ENCODE peak calls at places on chromosomes 11 and 22, in nine cellular contexts. J, E, R, I, Y, K, V, Z and S are unnamed samples.

GRCh38 chr11:72736452-72737069 is 15.6 kb downstream of the ARAP1 start:
- DNase-seq in R (peak), Y (peak), J (peak), V (no peak), E (peak), K (no peak), Z (peak), I (peak), S (no peak)

GRCh38 chr22:37355174-37355573 is 72.1 kb downstream of the ELFN2 start:
- DNase-seq in K (no peak), V (no peak), E (no peak), Y (no peak), R (no peak), I (no peak), Z (no peak), J (no peak), S (no peak)

GRCh38 chr22:30694638-30695350 is at the start of gene OSBP2:
- DNase-seq in I (peak), J (no peak), E (peak), K (no peak), R (peak), Z (peak), Y (peak), V (no peak), S (no peak)

GRCh38 chr11:82775736-82776346 is 42.2 kb upstream of the FAM181B start:
- DNase-seq in K (no peak), Z (no peak), V (no peak), R (no peak), J (peak), E (no peak), I (peak), Y (no peak), S (no peak)

GRCh38 chr11:123478352-123478986 is 48.4 kb downstream of the GRAMD1B start:
- DNase-seq in Z (peak), Y (no peak), V (no peak), I (peak), R (peak), J (peak), K (no peak), E (peak), S (no peak)

GRCh38 chr11:90392692-90393091 is 169.8 kb upstream of the CHORDC1 start:
- DNase-seq in Z (no peak), K (no peak), V (no peak), Y (no peak), R (no peak), E (no peak), J (no peak), I (no peak), S (no peak)

GRCh38 chr22:46879083-46879482 is 116.6 kb downstream of the TBC1D22A start:
- DNase-seq in Z (no peak), J (peak), K (no peak), Y (no peak), E (no peak), V (no peak), I (no peak), R (no peak), S (no peak)

GRCh38 chr11:9693801-9694553 is 30.1 kb downstream of the SWAP70 start:
- DNase-seq in J (no peak), Z (no peak), I (no peak), K (no peak), Y (no peak), V (no peak), E (no peak), R (no peak), S (no peak)

DNA sequence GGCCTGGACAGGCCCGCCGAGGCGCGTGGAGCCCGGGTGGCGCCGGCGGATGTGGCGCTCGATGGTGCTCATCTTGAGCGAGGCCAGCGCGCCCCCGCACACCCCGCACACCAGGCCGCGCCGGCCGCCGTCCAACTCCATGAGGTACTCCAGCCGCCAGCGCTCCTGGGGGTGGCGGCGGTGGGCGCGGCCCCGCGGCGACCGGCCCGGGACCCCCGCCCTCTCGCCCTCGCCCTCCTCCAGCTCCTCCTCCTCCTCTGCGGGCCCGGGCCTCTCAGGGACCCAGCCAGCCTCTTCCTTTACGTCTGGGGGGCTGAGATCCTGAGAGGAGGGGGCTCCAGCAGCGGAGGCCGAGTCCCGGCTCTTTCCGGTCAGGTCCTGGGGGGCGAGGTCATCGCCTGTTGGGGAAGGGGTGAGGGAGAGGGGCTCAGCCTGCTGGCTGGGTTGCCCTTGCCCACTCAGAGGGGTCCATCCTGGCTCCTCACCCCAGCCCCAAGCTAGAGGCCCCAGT is 4.3 kb downstream of the ZFTA start:
- DNase-seq in E (no peak), R (no peak), I (no peak), K (no peak), J (no peak), Z (no peak), V (no peak), Y (no peak), S (no peak)
- H3K27ac ChIP-seq in E (no peak), R (no peak), I (no peak), K (peak), J (no peak), Z (peak), V (no peak), Y (peak), S (peak)

DNA sequence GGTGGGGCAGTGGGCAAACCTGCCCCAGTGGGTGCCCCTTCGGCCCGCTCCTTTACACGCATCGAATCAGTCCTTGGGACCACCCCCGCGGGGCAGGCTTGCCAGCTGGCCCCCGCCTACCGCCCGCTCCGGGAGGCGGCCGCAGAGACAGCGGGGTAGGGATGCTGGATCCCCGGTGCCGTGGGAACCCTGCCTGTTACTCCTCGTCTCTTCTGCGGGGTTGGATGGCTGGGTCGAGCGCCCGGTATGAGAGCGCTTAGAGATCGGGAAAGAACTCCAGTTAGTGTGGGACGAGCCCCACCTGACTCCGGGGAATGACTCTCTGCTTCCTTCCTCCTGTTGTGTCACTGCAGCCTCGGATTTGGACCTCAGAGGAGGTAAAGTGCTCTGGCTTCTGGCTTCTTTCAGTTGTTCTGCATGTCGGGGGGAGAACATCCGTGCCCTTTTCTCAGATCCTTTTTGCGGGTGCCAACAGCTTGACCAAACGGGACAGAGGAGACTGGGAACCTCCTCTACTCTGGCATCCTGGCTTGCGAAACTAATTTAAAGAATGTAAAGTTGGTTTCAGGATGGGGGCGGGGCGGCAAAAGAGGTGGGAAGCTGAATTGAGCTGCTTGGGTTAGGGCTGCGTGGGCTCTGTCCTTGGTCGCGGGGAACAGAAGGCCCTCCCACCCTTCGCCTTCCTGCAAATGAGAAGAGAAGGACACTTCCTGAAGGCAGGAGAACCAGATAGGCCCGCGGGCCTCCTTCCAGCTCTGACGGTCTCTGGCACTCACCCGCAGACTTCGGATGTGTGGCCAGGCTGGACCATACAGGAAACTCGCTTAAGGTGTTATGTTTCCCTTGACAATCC is 915 bp downstream of the LAYN start:
- DNase-seq in Z (peak), Y (peak), V (no peak), I (no peak), R (peak), E (no peak), K (peak), J (peak), S (no peak)
- H3K27ac ChIP-seq in Z (peak), Y (peak), V (peak), I (no peak), R (peak), E (peak), K (peak), J (peak), S (peak)

GRCh38 chr11:87292598-87292997 is 254.9 kb downstream of the TMEM135 start:
- DNase-seq in I (no peak), Z (no peak), Y (no peak), V (no peak), R (no peak), K (no peak), J (no peak), E (no peak), S (no peak)

GRCh38 chr11:87286338-87286737 is 248.6 kb downstream of the TMEM135 start:
- DNase-seq in R (no peak), E (no peak), Y (no peak), J (no peak), I (no peak), Z (no peak), V (no peak), K (no peak), S (no peak)

GRCh38 chr11:87295237-87295636 is 257.5 kb downstream of the TMEM135 start:
- DNase-seq in J (no peak), R (no peak), K (no peak), I (no peak), Z (no peak), E (no peak), Y (no peak), V (no peak), S (no peak)

GRCh38 chr11:87290304-87290922 is 252.7 kb downstream of the TMEM135 start:
- DNase-seq in J (peak), Y (no peak), E (no peak), Z (no peak), V (no peak), I (no peak), K (no peak), R (no peak), S (no peak)
- H3K27ac ChIP-seq in J (no peak), Y (no peak), E (no peak), Z (no peak), V (no peak), I (no peak), K (no peak), R (no peak), S (no peak)

GRCh38 chr11:112229159-112229558 is 2.9 kb downstream of the PTS start:
- DNase-seq in K (no peak), I (no peak), E (no peak), Z (no peak), R (no peak), J (no peak), Y (no peak), V (no peak), S (no peak)

GRCh38 chr11:112227002-112227401 is 774 bp downstream of the PTS start:
- DNase-seq in V (no peak), I (no peak), Z (no peak), J (peak), R (no peak), Y (no peak), K (no peak), E (no peak), S (no peak)

GRCh38 chr11:112228706-112229105 is 2.5 kb downstream of the PTS start:
- DNase-seq in V (no peak), E (no peak), Z (no peak), K (no peak), J (no peak), R (no peak), I (no peak), Y (no peak), S (no peak)

GRCh38 chr11:112226062-112226921 is at the start of gene PTS:
- DNase-seq in E (peak), Y (peak), V (peak), K (peak), R (peak), J (peak), Z (peak), I (peak), S (peak)

GRCh38 chr11:112227471-112227870 is 1.2 kb downstream of the PTS start:
- DNase-seq in J (no peak), V (no peak), R (no peak), K (no peak), Z (no peak), Y (no peak), I (no peak), E (no peak), S (no peak)
- H3K27ac ChIP-seq in J (peak), V (peak), R (peak), K (no peak), Z (no peak), Y (peak), I (no peak), E (no peak), S (peak)

GRCh38 chr22:42908082-42908746 is 51.1 kb upstream of the ARFGAP3 start:
- DNase-seq in Y (no peak), I (no peak), E (peak), Z (no peak), V (no peak), K (no peak), R (no peak), J (no peak), S (no peak)
- H3K27ac ChIP-seq in Y (peak), I (no peak), E (no peak), Z (no peak), V (no peak), K (peak), R (peak), J (no peak), S (peak)